ENCODE peak calls at places on chromosomes 12 and 14, in seven cellular contexts. F, P, O, B, Z, K and U are unnamed samples.

GRCh38 chr14:101601603-101602465 is 40.5 kb downstream of the DIO3 start:
- DNase-seq in F (peak), P (peak), O (no peak), B (no peak), Z (no peak), K (peak), U (no peak)

GRCh38 chr12:74644681-74645080 is 107.0 kb downstream of the ATXN7L3B start:
- DNase-seq in F (no peak), P (no peak), O (no peak), B (no peak), Z (no peak), K (no peak), U (no peak)

GRCh38 chr14:63544641-63545234 is 1.6 kb upstream of the PPP2R5E start:
- DNase-seq in F (no peak), P (no peak), O (peak), B (no peak), Z (no peak), K (no peak), U (no peak)

GRCh38 chr12:14810953-14811483 is 3.0 kb downstream of the SMCO3 start:
- DNase-seq in F (no peak), P (no peak), O (peak), B (no peak), Z (no peak), K (no peak), U (no peak)

GRCh38 chr12:50390284-50390683 is 6.1 kb downstream of the FAM186A start:
- DNase-seq in F (no peak), P (no peak), O (peak), B (no peak), Z (no peak), K (no peak), U (no peak)

GRCh38 chr14:77100961-77101360 is 2.9 kb downstream of the CIPC start:
- DNase-seq in F (no peak), P (no peak), O (no peak), B (no peak), Z (no peak), K (no peak), U (no peak)

GRCh38 chr12:50246873-50247612 is 36.3 kb downstream of the LIMA1 start:
- DNase-seq in F (peak), P (peak), O (peak), B (peak), Z (peak), K (no peak), U (no peak)

GRCh38 chr12:19200261-19200660 is 70.7 kb downstream of the PLEKHA5 start:
- DNase-seq in F (no peak), P (no peak), O (no peak), B (no peak), Z (no peak), K (no peak), U (no peak)

GRCh38 chr12:86170051-86170450 is 86.1 kb downstream of the MGAT4C start:
- DNase-seq in F (no peak), P (no peak), O (no peak), B (no peak), Z (no peak), K (no peak), U (no peak)

GRCh38 chr14:81416233-81416927 is 16.3 kb upstream of the STON2 start:
- DNase-seq in F (no peak), P (no peak), O (no peak), B (no peak), Z (no peak), K (no peak), U (no peak)

GRCh38 chr12:76623929-76624328 is 64.4 kb upstream of the OSBPL8 start:
- DNase-seq in F (no peak), P (no peak), O (no peak), B (no peak), Z (no peak), K (no peak), U (no peak)

GRCh38 chr14:36829547-36829946 is 167.9 kb downstream of the PAX9 start:
- DNase-seq in F (no peak), P (no peak), O (no peak), B (no peak), Z (no peak), K (no peak), U (no peak)

GRCh38 chr14:105888784-105889665 is 362.6 kb downstream of the TMEM121 start:
- DNase-seq in F (peak), P (peak), O (no peak), B (no peak), Z (no peak), K (no peak), U (no peak)

GRCh38 chr14:98249057-98249456 is 1022.9 kb downstream of the BCL11B start:
- DNase-seq in F (no peak), P (no peak), O (no peak), B (no peak), Z (no peak), K (no peak), U (no peak)

GRCh38 chr12:105882404-105882803 is 256.4 kb downstream of the NUAK1 start:
- DNase-seq in F (peak), P (no peak), O (no peak), B (no peak), Z (peak), K (no peak), U (no peak)

GRCh38 chr12:979355-979754 is 11.7 kb upstream of the ERC1 start:
- DNase-seq in F (no peak), P (no peak), O (no peak), B (no peak), Z (no peak), K (no peak), U (no peak)

GRCh38 chr12:108580531-108580930 is 17.4 kb downstream of the TMEM119 start:
- DNase-seq in F (no peak), P (no peak), O (no peak), B (no peak), Z (no peak), K (no peak), U (no peak)

GRCh38 chr12:47862881-47863280 is 41.9 kb downstream of the VDR start:
- DNase-seq in F (no peak), P (no peak), O (no peak), B (no peak), Z (no peak), K (no peak), U (no peak)

GRCh38 chr14:21041676-21042433 is at the start of gene RNASE7:
- DNase-seq in F (peak), P (no peak), O (no peak), B (no peak), Z (no peak), K (no peak), U (no peak)

GRCh38 chr12:54173906-54174471 is 14.8 kb downstream of the SMUG1 start:
- DNase-seq in F (no peak), P (no peak), O (no peak), B (no peak), Z (no peak), K (no peak), U (no peak)

GRCh38 chr14:94602722-94603121 is 9.5 kb upstream of the SERPINA3 start:
- DNase-seq in F (no peak), P (peak), O (no peak), B (no peak), Z (no peak), K (no peak), U (no peak)

GRCh38 chr12:9673404-9674225 is 4.1 kb downstream of the CLEC2D start:
- DNase-seq in F (peak), P (peak), O (peak), B (peak), Z (peak), K (peak), U (no peak)

GRCh38 chr12:81128930-81129554 is 51.2 kb downstream of the ACSS3 start:
- DNase-seq in F (no peak), P (no peak), O (peak), B (no peak), Z (peak), K (no peak), U (no peak)

GRCh38 chr14:75190023-75190422 is 13.6 kb upstream of the TMED10 start:
- DNase-seq in F (no peak), P (no peak), O (no peak), B (no peak), Z (no peak), K (no peak), U (no peak)

GRCh38 chr12:19003110-19003509 is 126.4 kb upstream of the PLEKHA5 start:
- DNase-seq in F (no peak), P (no peak), O (no peak), B (no peak), Z (no peak), K (no peak), U (no peak)

GRCh38 chr12:123253606-123254459 is 17.8 kb downstream of the CDK2AP1 start:
- DNase-seq in F (no peak), P (no peak), O (no peak), B (peak), Z (peak), K (no peak), U (peak)
- H3K27ac ChIP-seq in F (peak), P (no peak), O (no peak), B (no peak), Z (no peak), K (no peak), U (peak)

GRCh38 chr14:90608925-90609324 is 207.3 kb downstream of the TTC7B start:
- DNase-seq in F (no peak), P (no peak), O (no peak), B (no peak), Z (no peak), K (no peak), U (no peak)
- H3K27ac ChIP-seq in F (no peak), P (no peak), O (no peak), B (no peak), Z (no peak), K (no peak), U (no peak)

DNA sequence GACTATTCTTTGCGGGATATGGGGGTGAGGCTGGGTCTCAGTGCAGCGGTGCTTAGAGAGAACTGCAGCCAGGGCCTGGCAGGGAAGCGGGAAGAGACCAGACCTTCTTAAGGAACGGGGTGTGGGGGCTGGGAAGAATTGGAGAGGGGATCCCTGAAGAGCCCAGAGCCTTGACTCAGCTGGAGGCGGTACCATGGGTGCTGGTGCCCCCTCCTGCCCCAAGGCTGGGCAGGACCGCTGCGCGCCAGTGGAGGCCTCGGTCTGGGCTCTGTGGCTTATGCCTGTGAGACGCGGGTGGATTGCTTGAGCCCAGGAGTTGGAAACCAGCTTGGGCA is 1.3 kb upstream of the RNU7-1 start:
- DNase-seq in F (peak), P (peak), O (no peak), B (peak), Z (no peak), K (no peak), U (no peak)
- H3K27ac ChIP-seq in F (peak), P (peak), O (peak), B (peak), Z (peak), K (no peak), U (peak)

GRCh38 chr12:15882055-15882971 is at the start of gene STRAP:
- DNase-seq in F (peak), P (peak), O (peak), B (peak), Z (peak), K (peak), U (peak)
- H3K27ac ChIP-seq in F (peak), P (peak), O (peak), B (peak), Z (peak), K (peak), U (peak)